ENCODE peak calls at places on chromosomes 6 and 20, in four cellular contexts. M, F, S and C are unnamed samples.
A peak's percentile ranks its signal among the peaks of the same experiment; 100 is the strongest.

GRCh38 chr6:124999105-124999764 is 37.0 kb downstream of the RNF217 start:
- DNase-seq in M (no peak), F (no peak), S (no peak), C (no peak)

GRCh38 chr6:160386869-160387518 is 38.8 kb downstream of the SLC22A3 start:
- DNase-seq in M (peak; percentile 62), F (no peak), S (peak; percentile 51), C (no peak)

GRCh38 chr6:148193063-148193680 is 149.5 kb upstream of the SASH1 start:
- DNase-seq in M (no peak), F (no peak), S (no peak), C (no peak)

GRCh38 chr6:143698759-143699750 is 21.3 kb downstream of the PHACTR2 start:
- DNase-seq in M (no peak), F (no peak), S (peak; percentile 77), C (no peak)

GRCh38 chr20:62587757-62588402 is 54.4 kb upstream of the SLCO4A1 start:
- DNase-seq in M (no peak), F (no peak), S (peak; percentile 31), C (peak; percentile 26)

GRCh38 chr6:115551510-115551909 is 509.2 kb downstream of the FRK start:
- DNase-seq in M (peak; percentile 30), F (no peak), S (peak; percentile 2), C (no peak)

GRCh38 chr6:131519670-131520436 is 53.2 kb upstream of the ARG1 start:
- DNase-seq in M (peak; percentile 51), F (peak; percentile 45), S (peak; percentile 87), C (peak; percentile 64)

GRCh38 chr20:18165553-18165952 is 27.9 kb downstream of the KAT14 start:
- DNase-seq in M (no peak), F (peak; percentile 12), S (no peak), C (no peak)

GRCh38 chr20:33675127-33675954 is 1.1 kb upstream of the NECAB3 start:
- DNase-seq in M (peak; percentile 58), F (no peak), S (no peak), C (no peak)

GRCh38 chr6:112912351-112913101 is 565.4 kb downstream of the RFPL4B start:
- DNase-seq in M (peak; percentile 46), F (peak; percentile 41), S (no peak), C (peak; percentile 67)

GRCh38 chr6:70303034-70303525 is at the start of gene COL9A1:
- DNase-seq in M (no peak), F (no peak), S (no peak), C (no peak)

GRCh38 chr6:108689279-108690161 is 128.8 kb downstream of the FOXO3 start:
- DNase-seq in M (peak; percentile 99), F (peak; percentile 94), S (no peak), C (peak; percentile 76)

GRCh38 chr6:45590751-45591184 is 213.0 kb upstream of the SUPT3H start:
- DNase-seq in M (peak; percentile 83), F (peak; percentile 28), S (no peak), C (peak; percentile 8)

GRCh38 chr6:150395388-150396009 is 26.7 kb downstream of the IYD start:
- DNase-seq in M (peak; percentile 56), F (peak; percentile 51), S (peak; percentile 82), C (peak; percentile 86)

GRCh38 chr6:87914637-87915395 is 132.8 kb upstream of the SPACA1 start:
- DNase-seq in M (no peak), F (peak; percentile 12), S (no peak), C (no peak)

GRCh38 chr20:53529658-53530057 is 64.0 kb downstream of the ZNF217 start:
- DNase-seq in M (no peak), F (no peak), S (peak; percentile 24), C (no peak)

GRCh38 chr6:132948889-132949288 is 134.5 kb downstream of the RPS12 start:
- DNase-seq in M (no peak), F (no peak), S (peak; percentile 46), C (no peak)

GRCh38 chr6:88494401-88495140 is 328.4 kb upstream of the CNR1 start:
- DNase-seq in M (no peak), F (no peak), S (no peak), C (no peak)

GRCh38 chr6:129844118-129844891 is 16.8 kb downstream of the TMEM244 start:
- DNase-seq in M (peak; percentile 66), F (peak; percentile 89), S (peak; percentile 96), C (peak; percentile 65)

GRCh38 chr6:29647927-29648642 is 8.8 kb upstream of the MOG start:
- DNase-seq in M (peak; percentile 51), F (peak; percentile 50), S (peak; percentile 66), C (peak; percentile 72)

GRCh38 chr6:52603000-52603795 is 26.3 kb upstream of the TRAM2 start:
- DNase-seq in M (peak; percentile 71), F (peak; percentile 83), S (no peak), C (peak; percentile 67)

GRCh38 chr6:63425493-63425892 is 105.7 kb upstream of the LGSN start:
- DNase-seq in M (no peak), F (no peak), S (no peak), C (no peak)

GRCh38 chr6:134299236-134299635 is 18.7 kb downstream of the SGK1 start:
- DNase-seq in M (peak; percentile 90), F (peak; percentile 84), S (no peak), C (peak; percentile 27)

GRCh38 chr20:34753706-34754461 is 49.7 kb downstream of the TP53INP2 start:
- DNase-seq in M (peak; percentile 5), F (peak; percentile 60), S (peak; percentile 19), C (peak; percentile 80)

GRCh38 chr20:53827996-53828672 is 234.5 kb upstream of the ZNF217 start:
- DNase-seq in M (peak; percentile 100), F (peak; percentile 98), S (peak; percentile 12), C (peak; percentile 94)

GRCh38 chr6:43817192-43817591 is 47.2 kb downstream of the VEGFA start:
- DNase-seq in M (peak; percentile 30), F (peak; percentile 31), S (peak; percentile 85), C (peak; percentile 33)

GRCh38 chr6:89009624-89010059 is 46.2 kb upstream of the RNGTT start:
- DNase-seq in M (no peak), F (no peak), S (no peak), C (no peak)

GRCh38 chr20:10596726-10597125 is 77.1 kb downstream of the JAG1 start:
- DNase-seq in M (peak; percentile 94), F (peak; percentile 95), S (no peak), C (peak; percentile 90)

GRCh38 chr20:49646126-49646525 is 67.6 kb downstream of the B4GALT5 start:
- DNase-seq in M (peak; percentile 34), F (peak; percentile 91), S (no peak), C (peak; percentile 52)

GRCh38 chr20:8423482-8423881 is 291.4 kb downstream of the PLCB1 start:
- DNase-seq in M (no peak), F (no peak), S (no peak), C (no peak)

GRCh38 chr6:5314191-5314865 is 53.0 kb downstream of the FARS2 start:
- DNase-seq in M (no peak), F (no peak), S (no peak), C (no peak)

GRCh38 chr6:95280690-95281273 is 296.6 kb upstream of the MANEA start:
- DNase-seq in M (peak; percentile 47), F (peak; percentile 36), S (peak; percentile 46), C (peak; percentile 34)

GRCh38 chr6:169070506-169071176 is 183.0 kb downstream of the THBS2 start:
- DNase-seq in M (peak; percentile 100), F (peak; percentile 100), S (peak; percentile 22), C (peak; percentile 99)

GRCh38 chr6:27889275-27889627 is 22.9 kb downstream of the OR2B2 start:
- DNase-seq in M (peak; percentile 11), F (peak; percentile 6), S (no peak), C (no peak)

DNA sequence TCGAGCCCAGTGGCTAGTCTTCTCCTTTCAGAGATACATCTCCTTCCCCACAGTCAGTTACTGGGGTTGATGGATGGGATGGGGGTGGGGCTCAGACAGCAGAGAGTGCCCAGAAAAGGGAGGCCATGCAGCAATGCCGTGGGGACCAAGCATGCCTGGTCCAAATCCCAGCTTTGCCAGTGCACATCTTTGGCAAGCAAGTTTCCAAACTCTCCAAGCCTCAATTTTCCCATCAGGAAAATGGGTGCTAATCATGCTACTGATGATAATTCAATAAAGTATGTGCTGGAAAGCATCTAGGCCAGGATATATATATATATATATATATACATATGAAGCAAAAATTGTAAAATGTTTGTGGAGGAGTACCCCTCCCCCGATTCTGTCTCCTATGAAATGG is 78.9 kb downstream of the CD40 start:
- DNase-seq in M (no peak), F (no peak), S (no peak), C (no peak)
- H3K9ac ChIP-seq in M (no peak overlapping the region), F (no peak overlapping the region), S (no peak overlapping the region), C (no peak overlapping the region)

GRCh38 chr6:137490506-137490905 is 3.7 kb downstream of the OLIG3 start:
- DNase-seq in M (no peak), F (no peak), S (peak; percentile 14), C (no peak)

GRCh38 chr6:137492771-137493217 is 1.4 kb downstream of the OLIG3 start:
- DNase-seq in M (no peak), F (no peak), S (no peak), C (no peak)

GRCh38 chr6:137490961-137491360 is 3.2 kb downstream of the OLIG3 start:
- DNase-seq in M (no peak), F (no peak), S (no peak), C (no peak)

GRCh38 chr6:137492289-137492688 is 1.9 kb downstream of the OLIG3 start:
- DNase-seq in M (no peak), F (no peak), S (no peak), C (no peak)

DNA sequence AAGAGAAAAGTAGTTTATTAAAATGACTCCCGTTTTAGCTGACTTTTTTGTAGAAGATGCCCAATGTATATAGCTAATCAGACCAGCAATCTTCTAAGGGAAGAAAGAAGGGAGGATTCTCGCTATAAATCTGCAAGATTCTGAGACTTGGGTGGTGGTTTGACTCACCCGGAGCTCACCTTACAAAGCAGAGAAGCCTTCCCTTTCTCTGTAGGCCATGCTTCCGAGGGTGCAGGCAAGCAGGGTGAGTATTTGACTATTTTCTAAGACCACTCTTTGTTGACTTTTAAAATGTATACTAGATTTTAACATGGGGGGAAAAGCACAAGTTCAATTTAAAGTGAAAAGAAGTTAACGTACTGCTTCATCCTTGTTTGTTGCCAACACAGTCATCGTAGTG is 2.7 kb downstream of the OLIG3 start:
- DNase-seq in M (no peak), F (no peak), S (peak; percentile 18), C (no peak)
- H3K4me1 ChIP-seq in M (no peaks in the 10 kb centered on the region), F (no peaks in the 10 kb centered on the region), S (peaks cover 8% of the 10 kb centered on the region), C (no peaks in the 10 kb centered on the region)

DNA sequence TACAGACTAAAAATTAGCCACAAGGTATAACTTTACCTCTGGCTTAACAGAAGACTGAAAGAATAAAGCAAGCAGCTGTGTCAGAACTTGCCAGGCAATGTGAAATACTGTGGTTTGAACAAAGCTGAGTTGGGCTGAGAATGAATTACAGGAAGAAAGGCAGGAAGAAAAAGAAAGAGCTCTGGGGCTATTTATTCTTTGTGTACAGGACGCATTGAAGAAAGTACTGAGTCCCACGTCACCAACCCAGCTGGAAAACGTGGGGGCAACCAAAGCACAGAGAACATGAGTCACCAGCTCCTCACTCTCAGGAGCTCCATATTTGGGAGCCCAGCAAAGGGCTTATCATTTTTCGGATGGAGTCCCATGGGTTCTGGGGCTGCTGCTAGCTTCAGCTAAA is 121.6 kb upstream of the NEDD9 start:
- DNase-seq in M (peak; percentile 51), F (peak; percentile 58), S (no peak), C (peak; percentile 84)
- H3K9ac ChIP-seq in M (no peak overlapping the region), F (no peak overlapping the region), S (no peak overlapping the region), C (no peak overlapping the region)

GRCh38 chr6:2959909-2960719 is 11.3 kb downstream of the SERPINB6 start:
- DNase-seq in M (peak; percentile 55), F (peak; percentile 90), S (peak; percentile 78), C (peak; percentile 72)

GRCh38 chr6:2962636-2963035 is 8.7 kb downstream of the SERPINB6 start:
- DNase-seq in M (no peak), F (no peak), S (no peak), C (no peak)

GRCh38 chr6:2961971-2962370 is 9.4 kb downstream of the SERPINB6 start:
- DNase-seq in M (no peak), F (no peak), S (no peak), C (no peak)

GRCh38 chr6:2960935-2961334 is 10.4 kb downstream of the SERPINB6 start:
- DNase-seq in M (no peak), F (peak; percentile 38), S (no peak), C (no peak)

GRCh38 chr6:2961491-2961890 is 9.9 kb downstream of the SERPINB6 start:
- DNase-seq in M (no peak), F (no peak), S (no peak), C (no peak)
- H3K4me1 ChIP-seq in M (peaks cover 24% of the 10 kb centered on the region), F (peaks cover 16% of the 10 kb centered on the region), S (no peaks in the 10 kb centered on the region), C (peaks cover 43% of the 10 kb centered on the region)